ENCODE peak calls at places on chromosomes 2 and 18, in nine cellular contexts. One of them, this sample, is unnamed.

GRCh38 chr2:176643711-176644110 is 374.5 kb downstream of the MTX2 start:
- DNase-seq in NCI-H1930: peak; percentile 65
- DNase-seq in mesendoderm: peak; percentile 54
- DNase-seq in T-helper 9 cell: no peak
- DNase-seq in stimulated activated CD4-positive, alpha-beta T cell treated with anti-CD3 and anti-CD28 coated beads, Interleukin-15, amount 100 ng/mL, for 24 hours: no peak
- DNase-seq in choroid plexus epithelial cell: peak; percentile 3
- DNase-seq in astrocyte of the spinal cord: peak; percentile 30
- DNase-seq in LoVo: no peak
- DNase-seq in activated CD4-positive, alpha-beta memory T cell treated with anti-CD3 and anti-CD28 coated beads, Interleukin-2, amount 10 ng/mL, durations not matched to agents 7 days and 5 days: no peak
- DNase-seq in this sample: peak; percentile 76

GRCh38 chr2:54015809-54016703 is 45.3 kb upstream of the PSME4 start:
- DNase-seq in NCI-H1930: no peak
- DNase-seq in mesendoderm: no peak
- DNase-seq in T-helper 9 cell: no peak
- DNase-seq in stimulated activated CD4-positive, alpha-beta T cell treated with anti-CD3 and anti-CD28 coated beads, Interleukin-15, amount 100 ng/mL, for 24 hours: no peak
- DNase-seq in choroid plexus epithelial cell: peak; percentile 79
- DNase-seq in astrocyte of the spinal cord: peak; percentile 76
- DNase-seq in LoVo: no peak
- DNase-seq in activated CD4-positive, alpha-beta memory T cell treated with anti-CD3 and anti-CD28 coated beads, Interleukin-2, amount 10 ng/mL, durations not matched to agents 7 days and 5 days: no peak
- DNase-seq in this sample: peak; percentile 83

GRCh38 chr2:208300847-208301618 is 35.0 kb downstream of the PIKFYVE start:
- DNase-seq in NCI-H1930: no peak
- DNase-seq in mesendoderm: no peak
- DNase-seq in T-helper 9 cell: no peak
- DNase-seq in stimulated activated CD4-positive, alpha-beta T cell treated with anti-CD3 and anti-CD28 coated beads, Interleukin-15, amount 100 ng/mL, for 24 hours: no peak
- DNase-seq in choroid plexus epithelial cell: no peak
- DNase-seq in astrocyte of the spinal cord: no peak
- DNase-seq in LoVo: no peak
- DNase-seq in activated CD4-positive, alpha-beta memory T cell treated with anti-CD3 and anti-CD28 coated beads, Interleukin-2, amount 10 ng/mL, durations not matched to agents 7 days and 5 days: no peak
- DNase-seq in this sample: no peak

GRCh38 chr2:95728878-95729511 is 137.2 kb downstream of the TRIM43 start:
- DNase-seq in NCI-H1930: peak; percentile 67
- DNase-seq in mesendoderm: peak; percentile 80
- DNase-seq in T-helper 9 cell: no peak
- DNase-seq in stimulated activated CD4-positive, alpha-beta T cell treated with anti-CD3 and anti-CD28 coated beads, Interleukin-15, amount 100 ng/mL, for 24 hours: peak; percentile 44
- DNase-seq in choroid plexus epithelial cell: peak; percentile 95
- DNase-seq in astrocyte of the spinal cord: peak; percentile 89
- DNase-seq in LoVo: peak; percentile 54
- DNase-seq in activated CD4-positive, alpha-beta memory T cell treated with anti-CD3 and anti-CD28 coated beads, Interleukin-2, amount 10 ng/mL, durations not matched to agents 7 days and 5 days: peak; percentile 47
- DNase-seq in this sample: peak; percentile 89

GRCh38 chr2:138922973-138923563 is 142.9 kb upstream of the NXPH2 start:
- DNase-seq in NCI-H1930: no peak
- DNase-seq in mesendoderm: peak; percentile 31
- DNase-seq in T-helper 9 cell: no peak
- DNase-seq in stimulated activated CD4-positive, alpha-beta T cell treated with anti-CD3 and anti-CD28 coated beads, Interleukin-15, amount 100 ng/mL, for 24 hours: no peak
- DNase-seq in choroid plexus epithelial cell: peak; percentile 61
- DNase-seq in astrocyte of the spinal cord: peak; percentile 54
- DNase-seq in LoVo: peak; percentile 18
- DNase-seq in activated CD4-positive, alpha-beta memory T cell treated with anti-CD3 and anti-CD28 coated beads, Interleukin-2, amount 10 ng/mL, durations not matched to agents 7 days and 5 days: no peak
- DNase-seq in this sample: peak; percentile 32

GRCh38 chr18:13048061-13048605 is 57.0 kb downstream of the CEP192 start:
- DNase-seq in NCI-H1930: no peak
- DNase-seq in mesendoderm: no peak
- DNase-seq in T-helper 9 cell: no peak
- DNase-seq in stimulated activated CD4-positive, alpha-beta T cell treated with anti-CD3 and anti-CD28 coated beads, Interleukin-15, amount 100 ng/mL, for 24 hours: no peak
- DNase-seq in choroid plexus epithelial cell: no peak
- DNase-seq in astrocyte of the spinal cord: no peak
- DNase-seq in LoVo: no peak
- DNase-seq in activated CD4-positive, alpha-beta memory T cell treated with anti-CD3 and anti-CD28 coated beads, Interleukin-2, amount 10 ng/mL, durations not matched to agents 7 days and 5 days: no peak
- DNase-seq in this sample: no peak

GRCh38 chr2:169478339-169478738 is 955 bp upstream of the BBS5 start:
- DNase-seq in NCI-H1930: no peak
- DNase-seq in mesendoderm: peak; percentile 7
- DNase-seq in T-helper 9 cell: no peak
- DNase-seq in stimulated activated CD4-positive, alpha-beta T cell treated with anti-CD3 and anti-CD28 coated beads, Interleukin-15, amount 100 ng/mL, for 24 hours: no peak
- DNase-seq in choroid plexus epithelial cell: peak; percentile 56
- DNase-seq in astrocyte of the spinal cord: no peak
- DNase-seq in LoVo: no peak
- DNase-seq in activated CD4-positive, alpha-beta memory T cell treated with anti-CD3 and anti-CD28 coated beads, Interleukin-2, amount 10 ng/mL, durations not matched to agents 7 days and 5 days: no peak
- DNase-seq in this sample: peak; percentile 23

GRCh38 chr2:10620481-10620880 is 69.3 kb downstream of the NOL10 start:
- DNase-seq in NCI-H1930: no peak
- DNase-seq in mesendoderm: no peak
- DNase-seq in T-helper 9 cell: no peak
- DNase-seq in stimulated activated CD4-positive, alpha-beta T cell treated with anti-CD3 and anti-CD28 coated beads, Interleukin-15, amount 100 ng/mL, for 24 hours: no peak
- DNase-seq in choroid plexus epithelial cell: peak; percentile 92
- DNase-seq in astrocyte of the spinal cord: peak; percentile 88
- DNase-seq in LoVo: no peak
- DNase-seq in activated CD4-positive, alpha-beta memory T cell treated with anti-CD3 and anti-CD28 coated beads, Interleukin-2, amount 10 ng/mL, durations not matched to agents 7 days and 5 days: peak; percentile 28
- DNase-seq in this sample: peak; percentile 95

GRCh38 chr18:22563098-22563707 is 145.5 kb upstream of the CTAGE1 start:
- DNase-seq in NCI-H1930: no peak
- DNase-seq in mesendoderm: peak; percentile 80
- DNase-seq in T-helper 9 cell: no peak
- DNase-seq in stimulated activated CD4-positive, alpha-beta T cell treated with anti-CD3 and anti-CD28 coated beads, Interleukin-15, amount 100 ng/mL, for 24 hours: no peak
- DNase-seq in choroid plexus epithelial cell: peak; percentile 98
- DNase-seq in astrocyte of the spinal cord: peak; percentile 92
- DNase-seq in LoVo: peak; percentile 89
- DNase-seq in activated CD4-positive, alpha-beta memory T cell treated with anti-CD3 and anti-CD28 coated beads, Interleukin-2, amount 10 ng/mL, durations not matched to agents 7 days and 5 days: no peak
- DNase-seq in this sample: peak; percentile 99

GRCh38 chr2:148874868-148875341 is at the start of gene KIF5C:
- DNase-seq in NCI-H1930: peak; percentile 81
- DNase-seq in mesendoderm: peak; percentile 98
- DNase-seq in T-helper 9 cell: peak; percentile 90
- DNase-seq in stimulated activated CD4-positive, alpha-beta T cell treated with anti-CD3 and anti-CD28 coated beads, Interleukin-15, amount 100 ng/mL, for 24 hours: peak; percentile 93
- DNase-seq in choroid plexus epithelial cell: peak; percentile 71
- DNase-seq in astrocyte of the spinal cord: peak; percentile 83
- DNase-seq in LoVo: peak; percentile 48
- DNase-seq in activated CD4-positive, alpha-beta memory T cell treated with anti-CD3 and anti-CD28 coated beads, Interleukin-2, amount 10 ng/mL, durations not matched to agents 7 days and 5 days: peak; percentile 92
- DNase-seq in this sample: peak; percentile 60

GRCh38 chr2:218887079-218887478 is 6.4 kb downstream of the WNT10A start:
- DNase-seq in NCI-H1930: no peak
- DNase-seq in mesendoderm: no peak
- DNase-seq in T-helper 9 cell: no peak
- DNase-seq in stimulated activated CD4-positive, alpha-beta T cell treated with anti-CD3 and anti-CD28 coated beads, Interleukin-15, amount 100 ng/mL, for 24 hours: no peak
- DNase-seq in choroid plexus epithelial cell: no peak
- DNase-seq in astrocyte of the spinal cord: no peak
- DNase-seq in LoVo: no peak
- DNase-seq in activated CD4-positive, alpha-beta memory T cell treated with anti-CD3 and anti-CD28 coated beads, Interleukin-2, amount 10 ng/mL, durations not matched to agents 7 days and 5 days: no peak
- DNase-seq in this sample: no peak

GRCh38 chr2:196390243-196391148 is 219.1 kb upstream of the STK17B start:
- DNase-seq in NCI-H1930: no peak
- DNase-seq in mesendoderm: no peak
- DNase-seq in T-helper 9 cell: no peak
- DNase-seq in stimulated activated CD4-positive, alpha-beta T cell treated with anti-CD3 and anti-CD28 coated beads, Interleukin-15, amount 100 ng/mL, for 24 hours: no peak
- DNase-seq in choroid plexus epithelial cell: peak; percentile 62
- DNase-seq in astrocyte of the spinal cord: no peak
- DNase-seq in LoVo: no peak
- DNase-seq in activated CD4-positive, alpha-beta memory T cell treated with anti-CD3 and anti-CD28 coated beads, Interleukin-2, amount 10 ng/mL, durations not matched to agents 7 days and 5 days: no peak
- DNase-seq in this sample: peak; percentile 51

GRCh38 chr2:113877651-113878594 is 12.0 kb upstream of the ACTR3 start:
- DNase-seq in NCI-H1930: no peak
- DNase-seq in mesendoderm: no peak
- DNase-seq in T-helper 9 cell: no peak
- DNase-seq in stimulated activated CD4-positive, alpha-beta T cell treated with anti-CD3 and anti-CD28 coated beads, Interleukin-15, amount 100 ng/mL, for 24 hours: no peak
- DNase-seq in choroid plexus epithelial cell: peak; percentile 53
- DNase-seq in astrocyte of the spinal cord: peak; percentile 62
- DNase-seq in LoVo: peak; percentile 82
- DNase-seq in activated CD4-positive, alpha-beta memory T cell treated with anti-CD3 and anti-CD28 coated beads, Interleukin-2, amount 10 ng/mL, durations not matched to agents 7 days and 5 days: no peak
- DNase-seq in this sample: peak; percentile 42

GRCh38 chr2:176646033-176646615 is 376.9 kb downstream of the MTX2 start:
- DNase-seq in NCI-H1930: no peak
- DNase-seq in mesendoderm: no peak
- DNase-seq in T-helper 9 cell: no peak
- DNase-seq in stimulated activated CD4-positive, alpha-beta T cell treated with anti-CD3 and anti-CD28 coated beads, Interleukin-15, amount 100 ng/mL, for 24 hours: no peak
- DNase-seq in choroid plexus epithelial cell: no peak
- DNase-seq in astrocyte of the spinal cord: no peak
- DNase-seq in LoVo: no peak
- DNase-seq in activated CD4-positive, alpha-beta memory T cell treated with anti-CD3 and anti-CD28 coated beads, Interleukin-2, amount 10 ng/mL, durations not matched to agents 7 days and 5 days: no peak
- DNase-seq in this sample: no peak

This sample was measured in amniotic epithelial cell.